ENCODE peak calls at places on chromosomes 6 and 20, in five cellular contexts. M, H, S, O and C are unnamed samples.

GRCh38 chr6:3383525-3383924 is 73.3 kb downstream of the SLC22A23 start:
- DNase-seq in M (peak), H (no peak), S (peak), O (no peak), C (peak)

GRCh38 chr6:128158496-128158895 is 257.6 kb upstream of the THEMIS start:
- DNase-seq in M (no peak), H (no peak), S (no peak), O (no peak), C (peak)

GRCh38 chr6:138719011-138719635 is 54.4 kb upstream of the CCDC28A start:
- DNase-seq in M (no peak), H (peak), S (peak), O (no peak), C (peak)

GRCh38 chr6:39157511-39157910 is 42.5 kb upstream of the SAYSD1 start:
- DNase-seq in M (no peak), H (no peak), S (no peak), O (peak), C (no peak)

GRCh38 chr20:22339091-22339881 is 245.1 kb downstream of the FOXA2 start:
- DNase-seq in M (peak), H (no peak), S (peak), O (no peak), C (peak)

GRCh38 chr20:37697314-37697713 is 3.5 kb downstream of the CTNNBL1 start:
- DNase-seq in M (peak), H (no peak), S (no peak), O (no peak), C (no peak)

GRCh38 chr6:84652356-84653026 is 111.9 kb downstream of the TBX18 start:
- DNase-seq in M (no peak), H (peak), S (peak), O (no peak), C (peak)

GRCh38 chr20:57312138-57312537 is 17.5 kb upstream of the SPO11 start:
- DNase-seq in M (no peak), H (no peak), S (no peak), O (no peak), C (no peak)

GRCh38 chr20:53609501-53610445 is 16.1 kb upstream of the ZNF217 start:
- DNase-seq in M (peak), H (no peak), S (no peak), O (no peak), C (peak)

GRCh38 chr6:165186041-165186440 is 123.4 kb downstream of the C6orf118 start:
- DNase-seq in M (no peak), H (no peak), S (peak), O (no peak), C (no peak)

GRCh38 chr20:59004763-59005522 is 2.1 kb downstream of the CTSZ start:
- DNase-seq in M (peak), H (no peak), S (no peak), O (no peak), C (no peak)

GRCh38 chr20:6384956-6385355 is 262.1 kb upstream of the FERMT1 start:
- DNase-seq in M (no peak), H (no peak), S (no peak), O (no peak), C (no peak)

GRCh38 chr20:6384368-6384767 is 261.5 kb upstream of the FERMT1 start:
- DNase-seq in M (no peak), H (no peak), S (no peak), O (no peak), C (peak)

GRCh38 chr20:6381887-6382286 is 259.1 kb upstream of the FERMT1 start:
- DNase-seq in M (no peak), H (no peak), S (peak), O (no peak), C (peak)
- TF ChIP-seq CTCF in M (no peak), H (no peak), S (peak), O (no peak), C (peak)

GRCh38 chr6:111764238-111765182 is 108.7 kb downstream of the FYN start:
- DNase-seq in M (peak), H (no peak), S (no peak), O (no peak), C (no peak)

GRCh38 chr6:111768431-111768770 is 104.9 kb downstream of the FYN start:
- DNase-seq in M (no peak), H (no peak), S (no peak), O (no peak), C (no peak)

GRCh38 chr6:111767752-111768430 is 105.4 kb downstream of the FYN start:
- DNase-seq in M (no peak), H (no peak), S (no peak), O (no peak), C (no peak)

GRCh38 chr6:111766524-111766857 is 106.8 kb downstream of the FYN start:
- DNase-seq in M (no peak), H (no peak), S (no peak), O (no peak), C (no peak)

GRCh38 chr6:111765681-111766523 is 107.3 kb downstream of the FYN start:
- DNase-seq in M (no peak), H (peak), S (peak), O (no peak), C (peak)
- H3K4me3 ChIP-seq in M (peak), H (no peak), S (no peak), O (no peak), C (no peak)

GRCh38 chr6:112563368-112563767 is 216.2 kb downstream of the RFPL4B start:
- DNase-seq in M (no peak), H (no peak), S (peak), O (no peak), C (peak)

GRCh38 chr6:112562348-112563220 is 215.5 kb downstream of the RFPL4B start:
- DNase-seq in M (no peak), H (no peak), S (peak), O (no peak), C (peak)

GRCh38 chr6:112557961-112558360 is 210.8 kb downstream of the RFPL4B start:
- DNase-seq in M (no peak), H (no peak), S (no peak), O (no peak), C (no peak)

GRCh38 chr6:112560651-112561050 is 213.5 kb downstream of the RFPL4B start:
- DNase-seq in M (peak), H (no peak), S (no peak), O (no peak), C (peak)
- TF ChIP-seq CTCF in M (no peak), H (no peak), S (no peak), O (no peak), C (no peak)

DNA sequence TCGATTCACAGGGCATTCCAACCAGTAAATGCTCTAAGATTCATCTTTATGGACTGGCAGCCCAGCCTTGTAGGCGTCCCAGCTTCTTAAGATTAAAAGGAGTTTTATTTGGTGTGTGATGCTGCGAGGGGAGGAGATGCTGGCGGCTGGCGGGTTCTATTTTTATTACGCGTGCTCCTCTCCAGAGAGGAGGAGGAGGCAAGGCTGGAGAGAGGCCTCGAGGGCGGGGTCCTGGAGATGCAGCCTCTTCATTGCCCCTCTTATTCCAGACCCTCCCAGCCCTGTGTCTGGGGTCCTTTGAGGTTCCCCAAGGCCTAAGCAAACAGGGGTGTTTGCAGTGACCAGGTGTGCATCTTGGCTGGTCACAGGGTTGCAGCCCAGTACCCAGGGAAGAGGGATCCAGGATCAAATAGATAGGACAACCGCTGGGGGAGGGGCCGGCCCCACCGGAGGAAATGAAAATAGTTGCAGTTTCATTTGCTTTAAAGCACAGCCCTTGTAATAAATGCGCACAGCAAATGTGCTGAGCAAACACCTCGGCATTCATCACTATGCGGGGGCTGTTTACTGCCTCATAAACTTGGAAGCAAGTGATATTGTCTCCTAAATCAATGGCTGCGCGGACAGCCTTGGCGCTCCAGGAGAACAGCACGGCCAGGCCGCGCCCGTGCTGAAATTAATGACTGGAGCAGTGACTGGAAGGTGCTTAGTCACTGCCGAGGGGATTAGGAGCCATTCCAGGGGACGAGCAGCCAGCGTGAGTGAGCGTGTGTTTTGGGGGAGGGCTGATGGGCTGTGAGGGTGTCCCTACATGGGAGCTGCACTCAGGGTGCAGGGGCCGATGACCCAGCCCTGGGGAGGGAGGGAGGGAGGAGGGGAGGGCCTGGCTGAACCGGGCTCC is 83.0 kb downstream of the TMEM242 start:
- DNase-seq in M (no peak), H (no peak), S (peak), O (peak), C (no peak)
- H3K4me3 ChIP-seq in M (no peak), H (peak), S (peak), O (peak), C (no peak)

DNA sequence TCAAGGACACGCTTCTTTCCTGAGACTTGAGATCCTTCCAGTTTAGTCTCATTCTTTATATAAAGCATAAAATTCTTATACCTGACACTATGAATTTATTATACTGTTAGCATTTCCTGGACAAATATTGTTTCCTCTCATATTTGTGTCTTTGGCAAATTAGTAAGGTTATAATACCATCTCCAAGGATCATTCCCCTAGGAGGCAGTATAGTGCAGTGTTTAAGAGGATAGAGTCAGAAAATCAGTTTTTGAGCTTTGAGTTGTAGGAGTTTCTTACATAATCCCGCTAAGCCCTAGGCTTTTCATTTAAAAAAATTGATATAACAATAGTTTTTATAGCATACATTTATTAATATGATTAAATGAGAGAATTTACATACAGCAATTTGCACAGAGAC is 510.8 kb downstream of the TENT5A start:
- DNase-seq in M (peak), H (peak), S (peak), O (no peak), C (peak)
- TF ChIP-seq CTCF in M (peak), H (peak), S (peak), O (no peak), C (peak)

DNA sequence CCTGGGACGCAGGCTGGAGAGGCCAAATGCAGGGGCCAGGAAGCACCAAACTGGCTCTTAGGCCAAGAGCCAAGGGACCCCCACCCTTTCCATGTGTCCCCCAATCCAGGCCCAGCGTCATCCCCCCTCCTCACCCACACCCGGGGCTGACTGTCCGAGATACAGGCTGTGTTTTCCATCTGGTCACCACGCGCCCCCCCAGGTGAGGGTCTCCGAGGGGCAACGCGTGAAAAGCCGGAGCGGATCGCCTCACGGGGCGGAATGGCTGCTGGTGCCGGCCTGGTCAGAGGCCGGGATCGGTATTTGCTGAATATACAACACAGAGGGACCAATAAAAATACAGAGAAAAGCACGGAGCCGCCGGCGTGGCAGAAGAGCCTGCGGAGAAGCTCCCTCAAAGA is 5.2 kb upstream of the ABHD16B start:
- DNase-seq in M (no peak), H (no peak), S (no peak), O (no peak), C (no peak)
- H3K4me3 ChIP-seq in M (no peak), H (no peak), S (no peak), O (no peak), C (no peak)

DNA sequence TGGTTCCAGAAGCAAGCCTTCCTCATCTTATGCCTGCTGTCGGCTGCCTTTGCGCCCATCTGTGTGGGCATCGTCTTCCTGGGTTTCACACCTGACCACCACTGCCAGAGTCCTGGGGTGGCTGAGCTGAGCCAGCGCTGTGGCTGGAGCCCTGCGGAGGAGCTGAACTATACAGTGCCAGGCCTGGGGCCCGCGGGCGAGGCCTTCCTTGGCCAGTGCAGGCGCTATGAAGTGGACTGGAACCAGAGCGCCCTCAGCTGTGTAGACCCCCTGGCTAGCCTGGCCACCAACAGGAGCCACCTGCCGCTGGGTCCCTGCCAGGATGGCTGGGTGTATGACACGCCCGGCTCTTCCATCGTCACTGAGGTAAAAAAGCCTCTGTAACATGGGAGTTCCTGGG is 366 bp downstream of the SLC22A1 start:
- DNase-seq in M (no peak), H (no peak), S (no peak), O (no peak), C (no peak)
- TF ChIP-seq CTCF in M (no peak), H (no peak), S (no peak), O (no peak), C (no peak)

GRCh38 chr6:56710967-56711366 is 68.3 kb upstream of the DST start:
- DNase-seq in M (no peak), H (no peak), S (no peak), O (no peak), C (no peak)
- H3K4me3 ChIP-seq in M (no peak), H (no peak), S (no peak), O (no peak), C (no peak)

GRCh38 chr6:104483225-104483834 is 376.4 kb downstream of the HACE1 start:
- DNase-seq in M (no peak), H (no peak), S (peak), O (no peak), C (peak)
- TF ChIP-seq CTCF in M (peak), H (no peak), S (peak), O (no peak), C (peak)